ENCODE peak calls at places on chromosomes 4 and X, in eight cellular contexts. F, K, O, E, V, I, R and U are unnamed samples.

GRCh38 chrX:18650662-18651061 is 21.2 kb downstream of the RS1 start:
- DNase-seq in R (no peak), K (no peak), E (no peak), F (no peak), I (no peak), O (no peak), V (no peak), U (no peak)

GRCh38 chrX:37371578-37371981 is 22.4 kb downstream of the PRRG1 start:
- DNase-seq in V (no peak), K (peak; percentile 14), O (peak; percentile 52), F (no peak), I (no peak), E (peak; percentile 23), R (no peak), U (no peak)

GRCh38 chrX:23134171-23134570 is 134.4 kb downstream of the DDX53 start:
- DNase-seq in V (no peak), K (no peak), F (no peak), E (no peak), I (no peak), R (no peak), O (no peak), U (no peak)

GRCh38 chr4:101695176-101695575 is 95.4 kb upstream of the BANK1 start:
- DNase-seq in V (no peak), I (no peak), R (no peak), F (no peak), E (peak; percentile 63), K (no peak), O (peak; percentile 25), U (no peak)

GRCh38 chr4:16122784-16123183 is 39.0 kb upstream of the PROM1 start:
- DNase-seq in F (no peak), K (no peak), V (no peak), I (no peak), O (no peak), R (no peak), E (no peak), U (peak; percentile 55)

GRCh38 chr4:123866796-123867195 is 470.2 kb downstream of the SPRY1 start:
- DNase-seq in V (no peak), I (no peak), F (no peak), E (no peak), O (no peak), K (peak; percentile 11), R (no peak), U (no peak)

GRCh38 chrX:153457827-153458466 is 12.1 kb upstream of the TREX2 start:
- DNase-seq in K (no peak), V (no peak), I (no peak), R (no peak), F (no peak), E (no peak), O (no peak), U (no peak)

GRCh38 chr4:25144870-25145481 is 15.3 kb downstream of the SEPSECS start:
- DNase-seq in F (no peak), O (no peak), K (peak; percentile 21), V (no peak), R (no peak), E (peak; percentile 53), I (no peak), U (no peak)

GRCh38 chrX:150693782-150694574 is 782 bp downstream of the MTMR1 start:
- DNase-seq in O (peak; percentile 95), E (peak; percentile 54), V (no peak), F (peak; percentile 52), I (peak; percentile 16), R (peak; percentile 22), K (peak; percentile 79), U (peak; percentile 52)

GRCh38 chr4:122830392-122831095 is 3.9 kb downstream of the FGF2 start:
- DNase-seq in E (peak; percentile 66), F (no peak), O (no peak), I (no peak), R (no peak), K (no peak), V (no peak), U (no peak)

GRCh38 chr4:87853108-87853507 is 20.3 kb downstream of the MEPE start:
- DNase-seq in I (no peak), K (peak; percentile 51), E (peak; percentile 58), R (no peak), V (no peak), F (no peak), O (peak; percentile 36), U (no peak)

GRCh38 chrX:24168807-24169206 is 19.3 kb downstream of the ZFX start:
- DNase-seq in V (no peak), R (no peak), F (no peak), K (no peak), O (no peak), E (no peak), I (no peak), U (no peak)

GRCh38 chr4:185786422-185786821 is 25.6 kb downstream of the SORBS2 start:
- DNase-seq in I (no peak), R (no peak), K (no peak), E (no peak), O (no peak), V (no peak), F (no peak), U (no peak)

GRCh38 chr4:77582151-77582550 is 23.5 kb upstream of the CXCL13 start:
- DNase-seq in I (no peak), R (no peak), K (no peak), O (peak; percentile 9), V (no peak), F (no peak), E (peak; percentile 40), U (no peak)

GRCh38 chr4:77579406-77580076 is 26.1 kb upstream of the CXCL13 start:
- DNase-seq in F (no peak), V (no peak), O (peak; percentile 87), E (peak; percentile 86), K (peak; percentile 78), I (no peak), R (no peak), U (no peak)

GRCh38 chr4:77576351-77576750 is 29.3 kb upstream of the CXCL13 start:
- DNase-seq in E (no peak), O (no peak), V (no peak), I (no peak), R (no peak), F (no peak), K (no peak), U (no peak)

GRCh38 chr4:77581724-77582123 is 23.9 kb upstream of the CXCL13 start:
- DNase-seq in R (no peak), E (peak; percentile 52), K (no peak), V (no peak), F (no peak), I (no peak), O (peak; percentile 56), U (no peak)

DNA sequence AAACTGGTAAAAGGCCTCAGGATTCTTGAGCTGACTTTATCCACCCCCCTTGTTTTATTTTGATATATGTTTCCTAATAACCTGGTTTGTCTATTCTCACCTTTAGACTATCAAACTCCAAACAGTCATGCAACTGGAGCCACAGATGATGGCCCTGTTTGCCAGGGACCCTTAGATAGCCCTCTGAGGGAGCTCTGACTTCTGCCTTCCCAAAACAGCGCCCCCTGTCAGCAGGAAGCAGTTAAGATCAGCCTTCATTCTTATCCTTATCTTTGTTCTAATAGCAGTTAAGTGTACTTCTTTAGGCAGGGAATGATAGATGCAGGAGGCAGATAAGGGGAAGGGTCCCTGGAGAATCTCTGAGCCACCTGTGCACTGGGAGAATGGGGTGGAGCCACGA is 27.5 kb upstream of the CXCL13 start:
- DNase-seq in O (no peak), K (no peak), V (no peak), I (no peak), R (no peak), F (no peak), E (no peak), U (no peak)
- TF ChIP-seq CTCF in O (peak; percentile 22), K (no peak), V (peak; percentile 20), I (no peak), R (no peak), F (no peak), E (peak; percentile 28), U (no peak)

GRCh38 chr4:42578187-42578586 is 78.7 kb downstream of the ATP8A1 start:
- DNase-seq in E (no peak), I (no peak), V (no peak), R (no peak), F (no peak), K (no peak), O (no peak), U (no peak)
- TF ChIP-seq CTCF in E (peak; percentile 0), I (no peak), V (no peak), R (no peak), F (no peak), K (no peak), O (no peak), U (no peak)

GRCh38 chrX:76220856-76221255 is 48.0 kb downstream of the PBDC1 start:
- DNase-seq in E (no peak), K (no peak), F (no peak), O (no peak), R (no peak), I (no peak), V (no peak), U (no peak)
- TF ChIP-seq CTCF in E (no peak), K (no peak), F (no peak), O (no peak), R (no peak), I (no peak), V (no peak), U (no peak)

GRCh38 chr4:160880186-160880585 is 1283.6 kb downstream of the FSTL5 start:
- DNase-seq in O (no peak), R (no peak), K (no peak), E (no peak), V (no peak), F (no peak), I (no peak), U (no peak)

GRCh38 chr4:160872491-160872890 is 1291.3 kb downstream of the FSTL5 start:
- DNase-seq in F (no peak), O (no peak), I (no peak), V (no peak), E (no peak), R (no peak), K (no peak), U (no peak)

DNA sequence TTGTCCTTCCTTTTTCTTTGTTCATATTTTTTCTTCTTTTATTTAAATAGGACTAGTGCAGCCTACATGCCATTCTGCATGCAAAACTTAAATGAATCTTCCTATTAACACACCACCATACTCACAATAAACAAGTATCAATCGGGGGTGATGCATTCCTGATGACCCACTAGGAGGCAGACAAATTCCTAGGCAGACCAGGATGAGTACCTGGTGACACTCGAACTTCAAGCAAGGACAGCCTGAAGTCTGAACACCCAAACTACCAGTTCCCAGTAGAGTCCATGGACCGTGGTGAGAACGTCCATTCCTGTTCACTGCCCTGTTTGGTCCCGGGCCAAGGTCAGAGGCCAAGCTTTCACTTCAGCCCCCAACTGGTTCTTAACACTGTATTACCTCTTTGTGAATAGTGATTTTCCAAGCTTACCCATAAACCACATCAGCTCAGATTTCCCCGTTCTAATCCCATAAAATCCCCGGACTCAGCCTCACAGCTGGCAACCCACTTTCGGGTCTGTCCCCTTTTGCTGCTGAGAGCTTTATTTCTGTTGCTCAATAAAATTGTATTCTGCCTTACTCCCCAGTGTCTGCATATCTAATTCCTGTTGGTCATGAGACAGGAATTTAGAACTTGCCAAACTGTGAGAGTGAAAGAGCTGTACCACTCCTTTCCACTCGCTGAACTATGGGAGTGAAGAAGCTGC is 1286.6 kb downstream of the FSTL5 start:
- DNase-seq in V (no peak), K (no peak), I (no peak), F (no peak), R (no peak), E (no peak), O (no peak), U (no peak)
- TF ChIP-seq CTCF in V (no peak), K (no peak), I (no peak), F (no peak), R (no peak), E (no peak), O (no peak), U (no peak)